ENCODE peak calls at places on chromosomes 1 and 21, in eight cellular contexts. V is cardiac muscle cell; A is CD8-positive, alpha-beta T cell; W is mesendoderm; G is neural progenitor cell; B is foreskin keratinocyte; T is caudate nucleus; S is transverse colon. K is an unnamed sample.

GRCh38 chr1:185567006-185567405 is 167.2 kb upstream of the HMCN1 start:
- DNase-seq in S (no peak), V (no peak), G (no peak), T (no peak), W (no peak), B (peak; percentile 89), A (peak; percentile 51), K (peak; percentile 59)

GRCh38 chr1:227753999-227754764 is 18.9 kb downstream of the SNAP47 start:
- DNase-seq in G (no peak), V (no peak), B (no peak), S (peak; percentile 26), A (no peak), W (no peak), T (no peak), K (no peak)

GRCh38 chr1:8603220-8603616 is 214.2 kb downstream of the RERE start:
- DNase-seq in A (no peak), V (no peak), B (no peak), S (no peak), G (no peak), T (no peak), W (no peak), K (no peak)

GRCh38 chr1:59446257-59446901 is 149.5 kb downstream of the FGGY start:
- DNase-seq in V (peak; percentile 27), B (peak; percentile 46), A (no peak), G (peak; percentile 3), W (peak; percentile 29), S (peak; percentile 10), T (no peak), K (peak; percentile 26)

GRCh38 chr1:89352421-89352820 is 11.4 kb upstream of the GBP6 start:
- DNase-seq in G (no peak), B (no peak), A (no peak), W (no peak), V (no peak), T (no peak), S (no peak), K (no peak)

GRCh38 chr1:39102537-39103320 is 76.6 kb downstream of the NDUFS5 start:
- DNase-seq in W (peak; percentile 90), G (peak; percentile 80), V (peak; percentile 64), A (peak; percentile 25), B (peak; percentile 71), T (no peak), S (peak; percentile 30), K (no peak)

GRCh38 chr1:7400566-7400965 is 370.5 kb upstream of the VAMP3 start:
- DNase-seq in A (no peak), T (no peak), B (no peak), S (no peak), W (no peak), G (no peak), V (no peak), K (no peak)

GRCh38 chr1:11946647-11947046 is 12.1 kb downstream of the PLOD1 start:
- DNase-seq in V (no peak), G (no peak), T (no peak), A (no peak), B (no peak), W (no peak), S (no peak), K (no peak)

GRCh38 chr1:12433323-12434053 is 184.5 kb downstream of the DHRS3 start:
- DNase-seq in S (peak; percentile 36), B (no peak), T (no peak), A (no peak), G (peak; percentile 72), W (peak; percentile 94), V (peak; percentile 56), K (no peak)

GRCh38 chr1:110872745-110873435 is at the start of gene CD53:
- DNase-seq in S (peak; percentile 37), G (no peak), V (no peak), A (peak; percentile 58), T (no peak), W (no peak), B (no peak), K (no peak)

GRCh38 chr1:30617161-30617560 is 106.2 kb downstream of the MATN1 start:
- DNase-seq in B (peak; percentile 74), T (no peak), S (no peak), G (no peak), V (no peak), W (peak; percentile 34), A (no peak), K (no peak)

GRCh38 chr1:16129316-16129715 is 26.6 kb downstream of the EPHA2 start:
- DNase-seq in A (no peak), S (no peak), V (no peak), W (no peak), T (no peak), B (no peak), G (no peak), K (no peak)

GRCh38 chr1:44543064-44543815 is 131.0 kb downstream of the TMEM53 start:
- DNase-seq in V (no peak), T (no peak), G (peak; percentile 96), S (no peak), W (peak; percentile 97), B (no peak), A (no peak), K (no peak)

GRCh38 chr1:235908742-235909520 is 42.2 kb upstream of the LYST start:
- DNase-seq in T (no peak), S (no peak), V (no peak), W (no peak), A (no peak), B (peak; percentile 97), G (no peak), K (peak; percentile 97)

GRCh38 chr1:2917284-2917683 is 104.0 kb upstream of the ACTRT2 start:
- DNase-seq in T (no peak), S (no peak), G (no peak), B (no peak), V (no peak), W (no peak), A (no peak), K (no peak)

GRCh38 chr1:14138627-14139026 is 438.6 kb downstream of the PRDM2 start:
- DNase-seq in T (no peak), B (no peak), V (no peak), S (no peak), W (no peak), A (no peak), G (no peak), K (no peak)

GRCh38 chr1:38444311-38444710 is 397.7 kb upstream of the POU3F1 start:
- DNase-seq in W (no peak), S (no peak), B (peak; percentile 79), V (no peak), G (peak; percentile 57), A (no peak), T (no peak), K (no peak)

GRCh38 chr1:246153796-246154212 is 353.3 kb downstream of the SMYD3 start:
- DNase-seq in A (no peak), T (no peak), W (no peak), S (no peak), B (peak; percentile 20), V (no peak), G (no peak), K (no peak)

GRCh38 chr1:246157516-246157915 is 349.6 kb downstream of the SMYD3 start:
- DNase-seq in V (no peak), G (no peak), A (no peak), T (no peak), S (no peak), W (no peak), B (no peak), K (no peak)

GRCh38 chr1:246156847-246157246 is 350.2 kb downstream of the SMYD3 start:
- DNase-seq in G (no peak), W (peak; percentile 13), A (no peak), T (no peak), B (no peak), S (no peak), V (no peak), K (no peak)

GRCh38 chr1:246158131-246158530 is 348.9 kb downstream of the SMYD3 start:
- DNase-seq in G (no peak), A (no peak), B (no peak), W (no peak), V (no peak), T (no peak), S (no peak), K (no peak)

GRCh38 chr1:246155923-246156322 is 351.2 kb downstream of the SMYD3 start:
- DNase-seq in G (no peak), T (no peak), A (no peak), S (no peak), W (no peak), V (no peak), B (no peak), K (no peak)
- H3K27ac ChIP-seq in G (no peak overlapping the region), T (no peak overlapping the region), A (no peak overlapping the region), S (no peak overlapping the region), W (no peak overlapping the region), V (no peak overlapping the region), B (no peak overlapping the region), K (no peak overlapping the region)

DNA sequence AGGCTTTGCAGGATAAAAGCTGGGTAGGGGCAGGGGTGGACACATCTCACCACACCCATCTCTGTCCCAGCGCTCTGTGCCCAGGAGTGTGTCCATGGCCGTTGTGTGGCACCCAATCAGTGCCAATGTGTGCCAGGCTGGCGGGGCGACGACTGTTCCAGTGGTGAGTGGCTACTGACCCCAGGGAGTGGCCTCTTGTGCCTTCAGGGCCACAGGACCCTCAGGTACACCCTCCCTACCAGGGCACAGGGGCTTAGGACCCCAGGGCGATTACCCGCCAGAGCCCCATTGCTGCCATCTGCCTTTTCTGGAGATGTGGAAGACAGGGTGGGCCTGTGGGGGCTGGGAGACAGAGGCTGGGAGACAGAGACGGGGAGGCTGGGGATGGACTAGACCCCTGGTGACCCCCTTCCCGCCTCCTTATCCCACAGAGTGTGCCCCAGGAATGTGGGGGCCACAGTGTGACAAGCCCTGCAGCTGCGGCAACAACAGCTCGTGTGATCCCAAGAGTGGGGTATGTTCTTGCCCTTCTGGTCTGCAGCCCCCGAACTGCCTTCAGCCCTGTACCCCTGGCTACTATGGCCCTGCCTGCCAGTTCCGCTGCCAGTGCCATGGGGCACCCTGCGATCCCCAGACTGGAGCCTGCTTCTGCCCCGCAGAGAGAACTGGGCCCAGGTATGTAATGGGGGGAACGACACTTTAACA is 12.8 kb downstream of the PEAR1 start:
- DNase-seq in G (no peak), V (no peak), T (no peak), S (no peak), W (no peak), B (no peak), A (no peak), K (no peak)
- H3K27ac ChIP-seq in G (no peak overlapping the region), V (no peak overlapping the region), T (no peak overlapping the region), S (no peak overlapping the region), W (no peak overlapping the region), B (no peak overlapping the region), A (no peak overlapping the region), K (no peak overlapping the region)

GRCh38 chr1:34657266-34657665 is 97.6 kb upstream of the GJB5 start:
- DNase-seq in T (no peak), S (no peak), W (no peak), B (no peak), G (no peak), V (no peak), A (no peak), K (no peak)
- H3K27ac ChIP-seq in T (no peak overlapping the region), S (no peak overlapping the region), W (no peak overlapping the region), B (no peak overlapping the region), G (no peak overlapping the region), V (no peak overlapping the region), A (no peak overlapping the region), K (no peak overlapping the region)

DNA sequence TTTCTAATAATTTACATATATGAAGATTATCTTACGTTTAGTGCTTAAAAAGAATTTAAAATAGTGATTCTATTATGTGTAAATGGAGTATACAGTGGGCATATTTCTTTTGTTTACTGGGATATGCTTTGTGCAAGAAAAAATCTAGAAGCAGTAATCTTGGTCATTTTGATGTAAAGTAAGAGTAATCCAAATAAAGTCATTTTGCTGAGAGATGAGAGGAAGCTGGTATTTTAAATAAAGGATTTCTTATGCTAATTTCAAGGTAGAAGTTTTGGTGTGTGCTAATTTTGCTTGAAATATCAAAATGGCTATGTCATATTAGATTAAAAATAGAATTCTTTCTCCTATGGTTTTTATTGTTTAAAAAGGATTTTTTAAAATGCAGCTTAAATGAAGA is 574.4 kb downstream of the USP25 start:
- DNase-seq in B (no peak), A (no peak), V (no peak), W (no peak), S (no peak), T (no peak), G (no peak), K (no peak)
- H3K27ac ChIP-seq in B (no peak overlapping the region), A (no peak overlapping the region), V (no peak overlapping the region), W (no peak overlapping the region), S (no peak overlapping the region), T (peak overlapping the region; percentile 56), G (no peak overlapping the region), K (no peak overlapping the region)

K was measured in epithelial cell of prostate.